ENCODE peak calls at places on chromosomes 4 and X, in five cellular contexts. P, X, F, G and E are unnamed samples.

GRCh38 chrX:16992411-16992810 is 46.0 kb downstream of the REPS2 start:
- DNase-seq in F (no peak), G (no peak), X (no peak), P (no peak), E (no peak)

GRCh38 chr4:121339307-121339706 is 41.5 kb downstream of the QRFPR start:
- DNase-seq in F (no peak), G (no peak), X (no peak), P (no peak), E (no peak)

GRCh38 chr4:142463195-142463594 is 382.9 kb downstream of the INPP4B start:
- DNase-seq in F (no peak), G (no peak), X (no peak), P (no peak), E (no peak)

GRCh38 chr4:152715076-152715475 is 35.3 kb upstream of the TMEM154 start:
- DNase-seq in F (no peak), P (no peak), G (no peak), X (no peak), E (no peak)

GRCh38 chr4:18464160-18464559 is 442.6 kb upstream of the LCORL start:
- DNase-seq in G (no peak), P (no peak), F (no peak), X (no peak), E (no peak)

GRCh38 chr4:7020856-7021255 is 22.3 kb upstream of the TADA2B start:
- DNase-seq in X (no peak), F (no peak), P (no peak), G (no peak), E (no peak)

GRCh38 chr4:70315928-70316327 is 18.9 kb upstream of the CABS1 start:
- DNase-seq in P (peak; percentile 2), X (no peak), G (no peak), F (no peak), E (no peak)

GRCh38 chr4:122728781-122729330 is 3.6 kb upstream of the BBS12 start:
- DNase-seq in X (no peak), G (no peak), F (no peak), P (no peak), E (no peak)

GRCh38 chr4:27397886-27398285 is 537.2 kb downstream of the STIM2 start:
- DNase-seq in G (no peak), X (no peak), P (peak; percentile 88), F (no peak), E (no peak)

GRCh38 chrX:915427-916234 is 285.0 kb downstream of the SHOX start:
- DNase-seq in P (no peak), F (no peak), G (no peak), X (no peak), E (no peak)

GRCh38 chrX:84717344-84717743 is 215.1 kb upstream of the HDX start:
- DNase-seq in G (no peak), F (no peak), X (no peak), P (no peak), E (no peak)

GRCh38 chr4:167908816-167909215 is 183.5 kb upstream of the ANXA10 start:
- DNase-seq in G (no peak), P (no peak), F (no peak), X (no peak), E (no peak)

GRCh38 chr4:86924805-86925204 is 10.0 kb upstream of the AFF1 start:
- DNase-seq in X (no peak), G (no peak), P (peak; percentile 74), F (no peak), E (no peak)

GRCh38 chrX:12890467-12890866 is 16.0 kb upstream of the TLR8 start:
- DNase-seq in G (no peak), P (no peak), F (peak; percentile 63), X (no peak), E (no peak)

GRCh38 chr4:154120690-154121089 is 331.8 kb upstream of the SFRP2 start:
- DNase-seq in G (no peak), P (no peak), F (no peak), X (no peak), E (no peak)

GRCh38 chr4:113604955-113605354 is 156.6 kb downstream of the CAMK2D start:
- DNase-seq in P (peak; percentile 13), X (no peak), G (no peak), F (no peak), E (no peak)